ENCODE peak calls at places on chromosomes 4 and X, in ten cellular contexts. One of them, this sample, is unnamed. For H3K4me1, the result is how much of the 10 kb centered on the place peaks cover.

GRCh38 chr4:25563071-25563564 is 92.5 kb upstream of the SLC34A2 start:
- DNase-seq in breast epithelium: no peak
- DNase-seq in MM.1S: no peak
- DNase-seq in right cardiac atrium: no peak
- DNase-seq in GM23338: no peak
- DNase-seq in kidney: no peak
- DNase-seq in adrenal gland: no peak
- DNase-seq in fibroblast of lung: no peak
- DNase-seq in OCI-LY7: no peak
- DNase-seq in tibial nerve: no peak
- DNase-seq in this sample: no peak

GRCh38 chrX:134623293-134624045 is 34.8 kb downstream of the PLAC1 start:
- DNase-seq in breast epithelium: no peak
- DNase-seq in fibroblast of lung: no peak
- DNase-seq in right cardiac atrium: no peak
- DNase-seq in MM.1S: no peak
- DNase-seq in adrenal gland: no peak
- DNase-seq in kidney: no peak
- DNase-seq in OCI-LY7: no peak
- DNase-seq in GM23338: no peak
- DNase-seq in tibial nerve: no peak
- DNase-seq in this sample: no peak

GRCh38 chr4:138542191-138542771 is 300.1 kb upstream of the SLC7A11 start:
- DNase-seq in right cardiac atrium: no peak
- DNase-seq in kidney: no peak
- DNase-seq in MM.1S: no peak
- DNase-seq in OCI-LY7: no peak
- DNase-seq in tibial nerve: no peak
- DNase-seq in fibroblast of lung: no peak
- DNase-seq in adrenal gland: no peak
- DNase-seq in breast epithelium: no peak
- DNase-seq in GM23338: no peak
- DNase-seq in this sample: no peak

GRCh38 chr4:11748169-11748872 is 319.6 kb upstream of the HS3ST1 start:
- DNase-seq in fibroblast of lung: peak
- DNase-seq in right cardiac atrium: no peak
- DNase-seq in adrenal gland: peak
- DNase-seq in GM23338: no peak
- DNase-seq in OCI-LY7: no peak
- DNase-seq in tibial nerve: no peak
- DNase-seq in breast epithelium: no peak
- DNase-seq in kidney: no peak
- DNase-seq in MM.1S: no peak
- DNase-seq in this sample: no peak

GRCh38 chr4:160370046-160370445 is 1267.2 kb downstream of the RAPGEF2 start:
- DNase-seq in MM.1S: no peak
- DNase-seq in right cardiac atrium: no peak
- DNase-seq in OCI-LY7: no peak
- DNase-seq in fibroblast of lung: no peak
- DNase-seq in kidney: no peak
- DNase-seq in breast epithelium: no peak
- DNase-seq in tibial nerve: no peak
- DNase-seq in adrenal gland: no peak
- DNase-seq in GM23338: no peak
- DNase-seq in this sample: no peak

GRCh38 chr4:186948361-186949291 is 225.0 kb upstream of the FAT1 start:
- DNase-seq in kidney: no peak
- DNase-seq in fibroblast of lung: peak
- DNase-seq in MM.1S: no peak
- DNase-seq in right cardiac atrium: peak
- DNase-seq in tibial nerve: no peak
- DNase-seq in breast epithelium: no peak
- DNase-seq in GM23338: peak
- DNase-seq in adrenal gland: no peak
- DNase-seq in OCI-LY7: peak
- DNase-seq in this sample: peak

GRCh38 chr4:109699553-109700225 is 3.6 kb downstream of the CASP6 start:
- DNase-seq in GM23338: no peak
- DNase-seq in right cardiac atrium: peak
- DNase-seq in adrenal gland: no peak
- DNase-seq in breast epithelium: no peak
- DNase-seq in tibial nerve: no peak
- DNase-seq in kidney: no peak
- DNase-seq in OCI-LY7: no peak
- DNase-seq in fibroblast of lung: no peak
- DNase-seq in MM.1S: no peak
- DNase-seq in this sample: no peak

GRCh38 chrX:129493643-129494042 is 29.6 kb downstream of the SMARCA1 start:
- DNase-seq in breast epithelium: no peak
- DNase-seq in right cardiac atrium: no peak
- DNase-seq in adrenal gland: no peak
- DNase-seq in fibroblast of lung: no peak
- DNase-seq in GM23338: no peak
- DNase-seq in tibial nerve: no peak
- DNase-seq in kidney: no peak
- DNase-seq in MM.1S: no peak
- DNase-seq in OCI-LY7: no peak
- DNase-seq in this sample: no peak

GRCh38 chr4:176981551-176981950 is 188.8 kb upstream of the VEGFC start:
- DNase-seq in tibial nerve: no peak
- DNase-seq in MM.1S: peak
- DNase-seq in breast epithelium: no peak
- DNase-seq in GM23338: no peak
- DNase-seq in fibroblast of lung: peak
- DNase-seq in adrenal gland: no peak
- DNase-seq in OCI-LY7: no peak
- DNase-seq in kidney: no peak
- DNase-seq in right cardiac atrium: no peak
- DNase-seq in this sample: no peak

GRCh38 chr4:89356086-89356485 is 48.5 kb upstream of the GPRIN3 start:
- DNase-seq in right cardiac atrium: no peak
- DNase-seq in OCI-LY7: no peak
- DNase-seq in GM23338: no peak
- DNase-seq in fibroblast of lung: no peak
- DNase-seq in tibial nerve: no peak
- DNase-seq in kidney: no peak
- DNase-seq in MM.1S: no peak
- DNase-seq in breast epithelium: no peak
- DNase-seq in adrenal gland: no peak
- DNase-seq in this sample: no peak

GRCh38 chrX:155027509-155028066 is 944 bp downstream of the FUNDC2 start:
- DNase-seq in adrenal gland: peak
- DNase-seq in tibial nerve: peak
- DNase-seq in OCI-LY7: peak
- DNase-seq in fibroblast of lung: peak
- DNase-seq in right cardiac atrium: no peak
- DNase-seq in MM.1S: peak
- DNase-seq in GM23338: no peak
- DNase-seq in kidney: no peak
- DNase-seq in breast epithelium: no peak
- DNase-seq in this sample: no peak

DNA sequence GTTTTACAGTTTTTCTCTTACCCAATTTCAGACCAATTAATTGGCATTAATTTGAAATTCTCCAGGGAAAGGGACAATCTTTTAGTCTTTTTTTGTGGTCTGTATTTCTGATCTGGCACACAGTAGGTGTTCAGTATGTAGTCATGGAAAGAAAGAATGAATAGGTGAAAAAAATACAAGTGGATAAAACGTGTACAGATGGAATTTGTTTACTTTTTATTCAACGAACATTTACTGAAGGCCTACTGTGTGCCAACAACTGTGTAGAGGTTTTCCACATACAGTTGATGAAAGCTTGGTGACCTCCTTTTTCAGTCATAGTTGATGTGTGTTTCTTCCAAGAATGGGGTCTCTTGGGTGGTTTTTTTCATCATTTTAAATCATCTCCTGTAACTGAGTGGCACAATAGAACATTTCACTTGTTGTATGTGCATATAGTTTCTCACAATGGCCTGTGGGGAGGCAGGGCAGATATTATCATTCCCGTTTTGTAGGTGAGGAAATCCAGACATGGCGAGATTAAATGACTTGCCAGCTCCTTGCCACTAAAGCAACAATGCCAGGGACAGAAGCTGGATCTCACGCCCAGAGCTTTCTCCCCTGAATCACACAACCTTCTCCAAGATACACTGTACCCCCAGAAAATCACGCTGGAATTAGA is 102.4 kb downstream of the CEP135 start:
- DNase-seq in OCI-LY7: no peak
- DNase-seq in MM.1S: no peak
- DNase-seq in right cardiac atrium: no peak
- DNase-seq in breast epithelium: no peak
- DNase-seq in tibial nerve: no peak
- DNase-seq in kidney: no peak
- DNase-seq in GM23338: no peak
- DNase-seq in fibroblast of lung: no peak
- DNase-seq in adrenal gland: no peak
- DNase-seq in this sample: peak
- H3K4me3 ChIP-seq in OCI-LY7: peak
- H3K4me3 ChIP-seq in MM.1S: no peak
- H3K4me3 ChIP-seq in right cardiac atrium: no peak
- H3K4me3 ChIP-seq in breast epithelium: no peak
- H3K4me3 ChIP-seq in tibial nerve: no peak
- H3K4me3 ChIP-seq in kidney: no peak
- H3K4me3 ChIP-seq in GM23338: no peak
- H3K4me3 ChIP-seq in fibroblast of lung: no peak
- H3K4me3 ChIP-seq in adrenal gland: no peak
- H3K4me3 ChIP-seq in this sample: peak

GRCh38 chrX:65705439-65705838 is 38.0 kb downstream of the MSN start:
- DNase-seq in tibial nerve: no peak
- DNase-seq in fibroblast of lung: no peak
- DNase-seq in right cardiac atrium: no peak
- DNase-seq in MM.1S: peak
- DNase-seq in GM23338: no peak
- DNase-seq in kidney: no peak
- DNase-seq in OCI-LY7: no peak
- DNase-seq in breast epithelium: no peak
- DNase-seq in adrenal gland: no peak
- DNase-seq in this sample: no peak
- H3K4me1 ChIP-seq in tibial nerve: under half
- H3K4me1 ChIP-seq in fibroblast of lung: under half
- H3K4me1 ChIP-seq in right cardiac atrium: under half
- H3K4me1 ChIP-seq in MM.1S: under half
- H3K4me1 ChIP-seq in GM23338: under half
- H3K4me1 ChIP-seq in kidney: under half
- H3K4me1 ChIP-seq in OCI-LY7: half or more
- H3K4me1 ChIP-seq in breast epithelium: under half
- H3K4me1 ChIP-seq in adrenal gland: under half
- H3K4me1 ChIP-seq in this sample: under half

GRCh38 chr4:139913398-139913990 is 240.5 kb downstream of the MAML3 start:
- DNase-seq in kidney: no peak
- DNase-seq in breast epithelium: no peak
- DNase-seq in GM23338: no peak
- DNase-seq in tibial nerve: no peak
- DNase-seq in MM.1S: no peak
- DNase-seq in OCI-LY7: no peak
- DNase-seq in adrenal gland: peak
- DNase-seq in fibroblast of lung: peak
- DNase-seq in right cardiac atrium: peak
- DNase-seq in this sample: no peak
- H3K4me3 ChIP-seq in kidney: no peak
- H3K4me3 ChIP-seq in breast epithelium: no peak
- H3K4me3 ChIP-seq in GM23338: no peak
- H3K4me3 ChIP-seq in tibial nerve: no peak
- H3K4me3 ChIP-seq in MM.1S: no peak
- H3K4me3 ChIP-seq in OCI-LY7: no peak
- H3K4me3 ChIP-seq in adrenal gland: no peak
- H3K4me3 ChIP-seq in fibroblast of lung: peak
- H3K4me3 ChIP-seq in right cardiac atrium: peak
- H3K4me3 ChIP-seq in this sample: no peak

DNA sequence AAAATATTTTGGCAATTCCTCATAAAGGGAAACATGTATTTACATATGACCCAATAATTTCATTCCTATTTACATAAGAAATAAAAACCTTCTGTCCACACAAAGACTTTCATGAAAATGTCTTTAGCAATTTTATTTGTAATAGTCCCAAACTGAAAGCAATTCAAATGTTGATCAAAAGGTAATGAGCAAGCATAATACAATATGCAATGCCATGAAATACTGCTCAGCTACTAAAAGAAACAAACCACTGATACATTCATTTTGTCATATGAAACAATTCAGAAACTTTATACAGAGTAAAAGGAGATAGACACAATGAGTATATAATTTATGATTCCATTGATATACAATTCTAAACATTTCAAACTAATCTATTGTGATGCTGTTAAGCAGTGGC is 335.8 kb downstream of the GASK1B start:
- DNase-seq in fibroblast of lung: no peak
- DNase-seq in OCI-LY7: no peak
- DNase-seq in GM23338: no peak
- DNase-seq in adrenal gland: no peak
- DNase-seq in tibial nerve: no peak
- DNase-seq in right cardiac atrium: no peak
- DNase-seq in breast epithelium: no peak
- DNase-seq in kidney: no peak
- DNase-seq in MM.1S: no peak
- DNase-seq in this sample: no peak
- H3K4me1 ChIP-seq in fibroblast of lung: under half
- H3K4me1 ChIP-seq in OCI-LY7: under half
- H3K4me1 ChIP-seq in GM23338: under half
- H3K4me1 ChIP-seq in adrenal gland: under half
- H3K4me1 ChIP-seq in tibial nerve: under half
- H3K4me1 ChIP-seq in right cardiac atrium: under half
- H3K4me1 ChIP-seq in breast epithelium: under half
- H3K4me1 ChIP-seq in kidney: under half
- H3K4me1 ChIP-seq in MM.1S: under half
- H3K4me1 ChIP-seq in this sample: under half

GRCh38 chr4:150080875-150081274 is 2.6 kb downstream of the DCLK2 start:
- DNase-seq in kidney: no peak
- DNase-seq in right cardiac atrium: no peak
- DNase-seq in breast epithelium: no peak
- DNase-seq in tibial nerve: no peak
- DNase-seq in fibroblast of lung: no peak
- DNase-seq in MM.1S: no peak
- DNase-seq in GM23338: no peak
- DNase-seq in adrenal gland: no peak
- DNase-seq in OCI-LY7: no peak
- DNase-seq in this sample: no peak
- H3K4me3 ChIP-seq in kidney: no peak
- H3K4me3 ChIP-seq in right cardiac atrium: no peak
- H3K4me3 ChIP-seq in breast epithelium: no peak
- H3K4me3 ChIP-seq in tibial nerve: no peak
- H3K4me3 ChIP-seq in fibroblast of lung: peak
- H3K4me3 ChIP-seq in MM.1S: no peak
- H3K4me3 ChIP-seq in GM23338: no peak
- H3K4me3 ChIP-seq in adrenal gland: no peak
- H3K4me3 ChIP-seq in OCI-LY7: no peak
- H3K4me3 ChIP-seq in this sample: no peak

DNA sequence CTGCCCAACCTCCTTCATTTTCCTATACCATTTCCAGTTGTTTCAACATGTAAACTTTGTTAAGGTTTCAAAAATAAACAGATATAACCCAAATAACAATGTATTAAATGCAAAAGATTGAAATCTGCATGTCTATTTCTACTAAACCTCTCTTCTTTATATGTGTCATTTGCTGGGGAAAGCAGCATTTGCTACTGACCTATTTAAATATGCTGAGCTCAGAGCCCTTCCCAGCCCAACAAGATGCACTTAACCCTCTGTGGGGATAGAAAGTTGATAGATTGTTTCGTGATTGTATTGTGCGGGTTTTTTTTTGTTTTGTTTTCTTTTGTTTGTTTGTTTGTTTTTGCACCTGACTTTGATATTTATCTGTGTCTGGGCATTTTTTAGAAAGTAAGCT is 139.5 kb downstream of the UCHL1 start:
- DNase-seq in right cardiac atrium: no peak
- DNase-seq in adrenal gland: no peak
- DNase-seq in GM23338: no peak
- DNase-seq in kidney: no peak
- DNase-seq in tibial nerve: no peak
- DNase-seq in OCI-LY7: no peak
- DNase-seq in fibroblast of lung: no peak
- DNase-seq in MM.1S: no peak
- DNase-seq in breast epithelium: no peak
- DNase-seq in this sample: no peak
- H3K4me1 ChIP-seq in right cardiac atrium: under half
- H3K4me1 ChIP-seq in adrenal gland: under half
- H3K4me1 ChIP-seq in GM23338: under half
- H3K4me1 ChIP-seq in kidney: under half
- H3K4me1 ChIP-seq in tibial nerve: under half
- H3K4me1 ChIP-seq in OCI-LY7: under half
- H3K4me1 ChIP-seq in fibroblast of lung: under half
- H3K4me1 ChIP-seq in MM.1S: under half
- H3K4me1 ChIP-seq in breast epithelium: under half
- H3K4me1 ChIP-seq in this sample: under half